ENCODE peak calls at places on chromosome 1, in seven cellular contexts. One of them, this sample, is unnamed.

GRCh38 chr1:204945565-204945977 is 74.9 kb downstream of the NFASC start:
- DNase-seq in myocyte: no peak
- DNase-seq in activated naive CD4-positive, alpha-beta T cell treated with anti-CD3 and anti-CD28 coated beads, Interleukin-2, amount 50 U/mL, for 16 hours: no peak
- DNase-seq in HEK293T: no peak
- DNase-seq in GM10248: no peak
- DNase-seq in GM23338: no peak
- DNase-seq in neuronal stem cell: no peak
- DNase-seq in this sample: no peak

GRCh38 chr1:8862528-8862927 is 16.0 kb downstream of the ENO1 start:
- DNase-seq in myocyte: no peak
- DNase-seq in activated naive CD4-positive, alpha-beta T cell treated with anti-CD3 and anti-CD28 coated beads, Interleukin-2, amount 50 U/mL, for 16 hours: peak
- DNase-seq in HEK293T: peak
- DNase-seq in GM10248: no peak
- DNase-seq in GM23338: peak
- DNase-seq in neuronal stem cell: no peak
- DNase-seq in this sample: no peak

GRCh38 chr1:53681647-53682368 is 57.2 kb downstream of the GLIS1 start:
- DNase-seq in myocyte: no peak
- DNase-seq in activated naive CD4-positive, alpha-beta T cell treated with anti-CD3 and anti-CD28 coated beads, Interleukin-2, amount 50 U/mL, for 16 hours: peak
- DNase-seq in HEK293T: peak
- DNase-seq in GM10248: peak
- DNase-seq in GM23338: peak
- DNase-seq in neuronal stem cell: peak
- DNase-seq in this sample: no peak

GRCh38 chr1:95506736-95507404 is 272.9 kb downstream of the RWDD3 start:
- DNase-seq in myocyte: no peak
- DNase-seq in activated naive CD4-positive, alpha-beta T cell treated with anti-CD3 and anti-CD28 coated beads, Interleukin-2, amount 50 U/mL, for 16 hours: no peak
- DNase-seq in HEK293T: no peak
- DNase-seq in GM10248: no peak
- DNase-seq in GM23338: no peak
- DNase-seq in neuronal stem cell: no peak
- DNase-seq in this sample: no peak

GRCh38 chr1:1907098-1907736 is 7.8 kb upstream of the CALML6 start:
- DNase-seq in myocyte: no peak
- DNase-seq in activated naive CD4-positive, alpha-beta T cell treated with anti-CD3 and anti-CD28 coated beads, Interleukin-2, amount 50 U/mL, for 16 hours: no peak
- DNase-seq in HEK293T: no peak
- DNase-seq in GM10248: peak
- DNase-seq in GM23338: no peak
- DNase-seq in neuronal stem cell: no peak
- DNase-seq in this sample: no peak

GRCh38 chr1:966603-967295 is 467 bp downstream of the PLEKHN1 start:
- DNase-seq in myocyte: peak
- DNase-seq in activated naive CD4-positive, alpha-beta T cell treated with anti-CD3 and anti-CD28 coated beads, Interleukin-2, amount 50 U/mL, for 16 hours: peak
- DNase-seq in HEK293T: peak
- DNase-seq in GM10248: peak
- DNase-seq in GM23338: peak
- DNase-seq in neuronal stem cell: peak
- DNase-seq in this sample: peak

GRCh38 chr1:196115641-196116040 is 492.6 kb downstream of the KCNT2 start:
- DNase-seq in myocyte: peak
- DNase-seq in activated naive CD4-positive, alpha-beta T cell treated with anti-CD3 and anti-CD28 coated beads, Interleukin-2, amount 50 U/mL, for 16 hours: no peak
- DNase-seq in HEK293T: no peak
- DNase-seq in GM10248: no peak
- DNase-seq in GM23338: no peak
- DNase-seq in neuronal stem cell: no peak
- DNase-seq in this sample: no peak

GRCh38 chr1:233936422-233936821 is 31.9 kb downstream of the SLC35F3 start:
- DNase-seq in myocyte: no peak
- DNase-seq in activated naive CD4-positive, alpha-beta T cell treated with anti-CD3 and anti-CD28 coated beads, Interleukin-2, amount 50 U/mL, for 16 hours: no peak
- DNase-seq in HEK293T: no peak
- DNase-seq in GM10248: no peak
- DNase-seq in GM23338: no peak
- DNase-seq in neuronal stem cell: no peak
- DNase-seq in this sample: no peak

This sample was measured in GOT3.